ENCODE peak calls at places on chromosome 7, in eight cellular contexts. H, I, S, P, W, U, K and F are unnamed samples.

GRCh38 chr7:102934267-102934666 is 21.5 kb downstream of the LRRC17 start:
- DNase-seq in H (no peak), I (no peak), S (no peak), P (no peak), W (no peak), U (no peak), K (no peak), F (no peak)

GRCh38 chr7:91287685-91288084 is 23.5 kb downstream of the FZD1 start:
- DNase-seq in H (peak; percentile 31), I (no peak), S (no peak), P (no peak), W (no peak), U (peak; percentile 18), K (peak; percentile 24), F (no peak)

GRCh38 chr7:100865372-100865911 is 1.7 kb upstream of the TRIP6 start:
- DNase-seq in H (peak; percentile 53), I (no peak), S (no peak), P (no peak), W (no peak), U (no peak), K (peak; percentile 49), F (no peak)

GRCh38 chr7:148020679-148021078 is 569.9 kb upstream of the C7orf33 start:
- DNase-seq in H (no peak), I (no peak), S (no peak), P (no peak), W (no peak), U (no peak), K (no peak), F (no peak)

GRCh38 chr7:115559877-115560276 is 470.7 kb downstream of the TFEC start:
- DNase-seq in H (no peak), I (no peak), S (no peak), P (no peak), W (no peak), U (no peak), K (no peak), F (no peak)

GRCh38 chr7:47382200-47382599 is 199.7 kb downstream of the TNS3 start:
- DNase-seq in H (no peak), I (no peak), S (no peak), P (no peak), W (no peak), U (no peak), K (no peak), F (no peak)

GRCh38 chr7:112108984-112109383 is 97.2 kb downstream of the DOCK4 start:
- DNase-seq in H (no peak), I (no peak), S (no peak), P (no peak), W (no peak), U (no peak), K (no peak), F (no peak)

GRCh38 chr7:143042159-143042820 is 9.9 kb upstream of the OR6V1 start:
- DNase-seq in H (no peak), I (no peak), S (no peak), P (no peak), W (no peak), U (no peak), K (no peak), F (no peak)

GRCh38 chr7:82202965-82203364 is 240.6 kb downstream of the CACNA2D1 start:
- DNase-seq in H (no peak), I (no peak), S (no peak), P (no peak), W (no peak), U (no peak), K (no peak), F (no peak)

GRCh38 chr7:35831208-35831607 is 30.4 kb downstream of the SEPTIN7 start:
- DNase-seq in H (no peak), I (no peak), S (no peak), P (no peak), W (no peak), U (no peak), K (no peak), F (no peak)

GRCh38 chr7:151351967-151352366 is 10.4 kb downstream of the NUB1 start:
- DNase-seq in H (no peak), I (no peak), S (no peak), P (no peak), W (no peak), U (no peak), K (no peak), F (no peak)

GRCh38 chr7:149161241-149161848 is 14.1 kb downstream of the ZNF398 start:
- DNase-seq in H (no peak), I (no peak), S (no peak), P (no peak), W (no peak), U (no peak), K (no peak), F (no peak)

GRCh38 chr7:34373940-34374339 is 284.1 kb upstream of the NPSR1 start:
- DNase-seq in H (no peak), I (no peak), S (no peak), P (no peak), W (no peak), U (no peak), K (no peak), F (no peak)

GRCh38 chr7:43053968-43054367 is 58.5 kb upstream of the HECW1 start:
- DNase-seq in H (no peak), I (no peak), S (no peak), P (no peak), W (no peak), U (no peak), K (no peak), F (no peak)

GRCh38 chr7:90488220-90488619 is 18.8 kb downstream of the PTTG1IP2 start:
- DNase-seq in H (no peak), I (no peak), S (no peak), P (no peak), W (no peak), U (no peak), K (no peak), F (no peak)

GRCh38 chr7:100221767-100222444 is 2.2 kb downstream of the PVRIG start:
- DNase-seq in H (no peak), I (no peak), S (no peak), P (no peak), W (no peak), U (no peak), K (no peak), F (no peak)

GRCh38 chr7:11539853-11540252 is 292.1 kb downstream of the THSD7A start:
- DNase-seq in H (no peak), I (no peak), S (no peak), P (no peak), W (no peak), U (no peak), K (no peak), F (no peak)

GRCh38 chr7:3283130-3283704 is 17.8 kb upstream of the SDK1 start:
- DNase-seq in H (no peak), I (no peak), S (no peak), P (no peak), W (no peak), U (no peak), K (no peak), F (no peak)

GRCh38 chr7:112497481-112497880 is 16.7 kb downstream of the LSMEM1 start:
- DNase-seq in H (no peak), I (no peak), S (no peak), P (no peak), W (no peak), U (no peak), K (no peak), F (no peak)

GRCh38 chr7:32043688-32044087 is 26.5 kb downstream of the PDE1C start:
- DNase-seq in H (no peak), I (no peak), S (no peak), P (no peak), W (no peak), U (no peak), K (no peak), F (no peak)

GRCh38 chr7:36390199-36391090 is 783 bp downstream of the ANLN start:
- DNase-seq in H (peak; percentile 63), I (peak; percentile 31), S (peak; percentile 89), P (peak; percentile 50), W (peak; percentile 71), U (no peak), K (peak; percentile 82), F (peak; percentile 85)

GRCh38 chr7:47549397-47549796 is 32.5 kb downstream of the TNS3 start:
- DNase-seq in H (no peak), I (no peak), S (no peak), P (no peak), W (no peak), U (no peak), K (no peak), F (no peak)

GRCh38 chr7:3648276-3648675 is 347.2 kb downstream of the SDK1 start:
- DNase-seq in H (no peak), I (no peak), S (no peak), P (no peak), W (no peak), U (no peak), K (no peak), F (no peak)

GRCh38 chr7:131556912-131557457 is 557 bp upstream of the PODXL start:
- DNase-seq in H (no peak), I (no peak), S (peak; percentile 51), P (no peak), W (peak; percentile 37), U (no peak), K (no peak), F (no peak)
- TF ChIP-seq CTCF in H (no peak), I (no peak), S (no peak), P (no peak), W (no peak), U (no peak), K (no peak), F (no peak)

DNA sequence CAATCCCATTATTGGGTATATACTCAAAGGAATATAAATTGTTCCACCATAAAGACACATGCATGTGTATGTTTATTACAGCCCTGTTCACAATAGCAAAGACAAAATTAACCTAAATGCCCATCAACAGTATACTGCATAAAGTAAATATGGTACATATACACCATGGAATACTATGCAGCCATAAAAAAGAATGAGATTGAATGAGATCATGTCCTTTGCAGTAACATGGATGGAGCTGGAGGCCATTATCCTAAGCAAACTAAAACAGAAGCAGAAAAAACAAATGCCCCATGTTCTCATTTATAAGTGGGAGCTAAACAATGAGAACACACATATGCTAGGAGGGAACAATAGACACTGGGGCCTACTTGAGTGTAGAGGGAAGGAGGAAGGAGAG is 44.7 kb upstream of the CROT start:
- DNase-seq in H (no peak), I (no peak), S (no peak), P (no peak), W (no peak), U (no peak), K (no peak), F (no peak)
- TF ChIP-seq CTCF in H (no peak), I (no peak), S (no peak), P (no peak), W (no peak), U (no peak), K (no peak), F (no peak)

GRCh38 chr7:121023189-121023588 is 34.7 kb downstream of the CPED1 start:
- DNase-seq in H (no peak), I (no peak), S (no peak), P (no peak), W (no peak), U (no peak), K (no peak), F (no peak)
- TF ChIP-seq CTCF in H (no peak), I (no peak), S (no peak), P (no peak), W (no peak), U (no peak), K (no peak), F (no peak)

DNA sequence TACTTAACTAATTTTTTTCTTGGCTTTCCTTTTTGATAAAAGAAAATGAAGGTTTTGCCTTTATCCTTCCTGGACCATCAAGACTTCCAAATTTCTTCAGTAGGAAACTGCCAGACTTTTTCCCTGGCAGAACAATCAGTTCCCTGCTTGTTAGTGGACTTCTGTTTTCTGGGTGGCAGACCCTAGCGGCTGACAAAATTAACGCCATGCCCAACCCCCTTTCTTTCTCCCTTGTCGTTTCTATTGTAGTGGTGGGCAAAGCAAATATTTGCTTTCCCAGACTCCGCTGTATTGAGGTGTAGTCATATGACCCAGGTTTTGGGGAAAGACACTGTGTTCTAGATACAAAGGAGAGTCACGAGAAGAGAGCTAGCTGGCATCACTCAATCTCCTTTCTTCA is 7.7 kb downstream of the PON2 start:
- DNase-seq in H (no peak), I (no peak), S (no peak), P (no peak), W (no peak), U (no peak), K (no peak), F (no peak)
- TF ChIP-seq CTCF in H (no peak), I (no peak), S (no peak), P (no peak), W (no peak), U (no peak), K (no peak), F (peak; percentile 51)